ENCODE peak calls at places on chromosomes 12 and 14, in five cellular contexts. One of them, this sample, is unnamed.
A peak's percentile ranks its signal among the peaks of the same experiment; 100 is the strongest.

GRCh38 chr14:99605299-99605961 is 1.4 kb upstream of the CCDC85C start:
- DNase-seq in lower lobe of right lung: peak; percentile 76
- DNase-seq in tibial artery: peak; percentile 44
- DNase-seq in left ventricle myocardium inferior: peak; percentile 59
- DNase-seq in upper lobe of right lung: peak; percentile 87
- DNase-seq in this sample: peak; percentile 82

GRCh38 chr12:112406519-112407488 is 2.6 kb downstream of the RPL6 start:
- DNase-seq in tibial artery: no peak
- DNase-seq in upper lobe of right lung: no peak
- DNase-seq in left ventricle myocardium inferior: no peak
- DNase-seq in lower lobe of right lung: no peak
- DNase-seq in this sample: no peak

GRCh38 chr12:98262886-98263285 is 252.5 kb upstream of the TMPO start:
- DNase-seq in upper lobe of right lung: no peak
- DNase-seq in left ventricle myocardium inferior: no peak
- DNase-seq in lower lobe of right lung: no peak
- DNase-seq in tibial artery: no peak
- DNase-seq in this sample: no peak

GRCh38 chr12:25317553-25317952 is 66.8 kb upstream of the KRAS start:
- DNase-seq in tibial artery: no peak
- DNase-seq in left ventricle myocardium inferior: no peak
- DNase-seq in lower lobe of right lung: no peak
- DNase-seq in upper lobe of right lung: no peak
- DNase-seq in this sample: no peak

GRCh38 chr14:79293482-79293881 is 917.8 kb downstream of the DIO2 start:
- DNase-seq in lower lobe of right lung: no peak
- DNase-seq in tibial artery: no peak
- DNase-seq in left ventricle myocardium inferior: no peak
- DNase-seq in upper lobe of right lung: no peak
- DNase-seq in this sample: no peak

GRCh38 chr12:4908694-4909396 is 860 bp upstream of the KCNA1 start:
- DNase-seq in tibial artery: no peak
- DNase-seq in upper lobe of right lung: no peak
- DNase-seq in left ventricle myocardium inferior: no peak
- DNase-seq in lower lobe of right lung: no peak
- DNase-seq in this sample: no peak

GRCh38 chr14:63654346-63654745 is 12.7 kb upstream of the WDR89 start:
- DNase-seq in lower lobe of right lung: no peak
- DNase-seq in left ventricle myocardium inferior: no peak
- DNase-seq in upper lobe of right lung: no peak
- DNase-seq in tibial artery: no peak
- DNase-seq in this sample: no peak

GRCh38 chr14:36618641-36619040 is 36.2 kb upstream of the NKX2-8 start:
- DNase-seq in left ventricle myocardium inferior: no peak
- DNase-seq in tibial artery: no peak
- DNase-seq in upper lobe of right lung: no peak
- DNase-seq in lower lobe of right lung: no peak
- DNase-seq in this sample: no peak

GRCh38 chr12:95336387-95337067 is 118.9 kb downstream of the VEZT start:
- DNase-seq in tibial artery: peak; percentile 57
- DNase-seq in lower lobe of right lung: peak; percentile 66
- DNase-seq in upper lobe of right lung: peak; percentile 67
- DNase-seq in left ventricle myocardium inferior: peak; percentile 49
- DNase-seq in this sample: peak; percentile 81

GRCh38 chr14:99579077-99579836 is 24.8 kb downstream of the CCDC85C start:
- DNase-seq in tibial artery: no peak
- DNase-seq in lower lobe of right lung: peak; percentile 87
- DNase-seq in upper lobe of right lung: peak; percentile 91
- DNase-seq in left ventricle myocardium inferior: no peak
- DNase-seq in this sample: no peak

GRCh38 chr12:131112016-131112415 is 158.3 kb downstream of the ADGRD1 start:
- DNase-seq in tibial artery: no peak
- DNase-seq in left ventricle myocardium inferior: no peak
- DNase-seq in upper lobe of right lung: peak; percentile 2
- DNase-seq in lower lobe of right lung: no peak
- DNase-seq in this sample: no peak

GRCh38 chr12:47900480-47901129 is 4.2 kb downstream of the VDR start:
- DNase-seq in upper lobe of right lung: peak; percentile 76
- DNase-seq in left ventricle myocardium inferior: no peak
- DNase-seq in lower lobe of right lung: peak; percentile 63
- DNase-seq in tibial artery: no peak
- DNase-seq in this sample: no peak

GRCh38 chr14:21191809-21192446 is 36.1 kb upstream of the OR5AU1 start:
- DNase-seq in left ventricle myocardium inferior: peak; percentile 76
- DNase-seq in lower lobe of right lung: peak; percentile 92
- DNase-seq in tibial artery: peak; percentile 55
- DNase-seq in upper lobe of right lung: peak; percentile 90
- DNase-seq in this sample: peak; percentile 95

GRCh38 chr12:105221588-105222325 is 14.2 kb downstream of the APPL2 start:
- DNase-seq in left ventricle myocardium inferior: no peak
- DNase-seq in lower lobe of right lung: no peak
- DNase-seq in upper lobe of right lung: no peak
- DNase-seq in tibial artery: no peak
- DNase-seq in this sample: no peak

GRCh38 chr14:68585690-68586089 is 207.2 kb downstream of the ZFP36L1 start:
- DNase-seq in lower lobe of right lung: no peak
- DNase-seq in left ventricle myocardium inferior: no peak
- DNase-seq in tibial artery: no peak
- DNase-seq in upper lobe of right lung: no peak
- DNase-seq in this sample: peak; percentile 61

GRCh38 chr12:16266085-16266484 is 11.4 kb downstream of the SLC15A5 start:
- DNase-seq in upper lobe of right lung: no peak
- DNase-seq in tibial artery: no peak
- DNase-seq in left ventricle myocardium inferior: no peak
- DNase-seq in lower lobe of right lung: no peak
- DNase-seq in this sample: no peak

GRCh38 chr12:6694701-6695100 is 5.5 kb upstream of the ZNF384 start:
- DNase-seq in upper lobe of right lung: no peak
- DNase-seq in lower lobe of right lung: no peak
- DNase-seq in tibial artery: no peak
- DNase-seq in left ventricle myocardium inferior: no peak
- DNase-seq in this sample: no peak

GRCh38 chr12:6698352-6699046 is 2.1 kb downstream of the PIANP start:
- DNase-seq in tibial artery: no peak
- DNase-seq in upper lobe of right lung: no peak
- DNase-seq in lower lobe of right lung: no peak
- DNase-seq in left ventricle myocardium inferior: no peak
- DNase-seq in this sample: no peak

GRCh38 chr12:6697584-6698351 is 2.8 kb downstream of the PIANP start:
- DNase-seq in upper lobe of right lung: no peak
- DNase-seq in tibial artery: no peak
- DNase-seq in left ventricle myocardium inferior: no peak
- DNase-seq in lower lobe of right lung: no peak
- DNase-seq in this sample: peak; percentile 76

GRCh38 chr12:6695313-6696045 is 5.1 kb downstream of the PIANP start:
- DNase-seq in upper lobe of right lung: no peak
- DNase-seq in tibial artery: no peak
- DNase-seq in lower lobe of right lung: no peak
- DNase-seq in left ventricle myocardium inferior: no peak
- DNase-seq in this sample: no peak

DNA sequence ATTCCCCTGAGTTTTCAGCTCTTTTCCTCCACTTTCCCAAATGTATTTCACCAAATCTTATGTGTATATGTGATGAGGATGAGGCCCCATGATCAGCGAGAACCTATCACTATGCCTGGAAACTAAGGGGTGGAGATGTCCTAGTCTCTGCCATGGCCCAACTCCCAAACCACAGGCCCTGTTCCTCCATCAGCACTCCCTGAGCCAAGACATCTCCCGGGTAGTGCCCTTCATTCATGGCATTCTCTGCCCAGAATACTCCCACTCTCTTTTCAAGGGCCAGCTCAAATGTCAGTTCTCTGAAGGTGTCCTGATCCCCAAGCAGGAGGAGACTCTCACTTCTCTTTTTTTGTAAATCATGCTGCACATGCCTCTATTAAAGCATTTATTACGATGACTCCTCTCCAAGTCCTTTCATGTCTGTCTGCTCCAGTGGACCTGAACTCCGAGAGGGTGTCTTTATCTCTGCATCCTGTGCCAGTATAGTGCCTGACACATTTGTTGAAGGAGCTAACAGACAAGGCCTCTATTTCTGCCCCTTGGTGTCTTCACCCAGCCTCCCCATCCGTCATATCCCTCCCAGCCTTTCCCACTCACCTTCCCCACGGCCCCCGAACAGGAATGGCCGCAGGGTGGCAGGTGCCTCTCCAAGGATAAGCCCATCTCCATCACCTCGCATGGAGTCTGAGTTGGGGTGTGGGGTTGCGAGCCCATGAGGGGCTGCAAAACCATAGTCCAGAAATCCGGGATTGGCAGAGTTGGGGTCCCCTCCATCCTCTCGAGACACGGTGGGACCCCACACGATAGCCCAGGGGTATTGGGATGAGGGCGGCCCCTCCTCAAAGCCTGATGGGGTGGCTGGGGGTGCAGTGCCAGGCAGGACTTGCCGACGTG is 3.7 kb downstream of the PIANP start:
- DNase-seq in left ventricle myocardium inferior: no peak
- DNase-seq in upper lobe of right lung: no peak
- DNase-seq in tibial artery: no peak
- DNase-seq in lower lobe of right lung: no peak
- DNase-seq in this sample: no peak
- H3K4me3 ChIP-seq in left ventricle myocardium inferior: no peak overlapping the region
- H3K4me3 ChIP-seq in upper lobe of right lung: no peak overlapping the region
- H3K4me3 ChIP-seq in tibial artery: no peak overlapping the region
- H3K4me3 ChIP-seq in lower lobe of right lung: no peak overlapping the region
- H3K4me3 ChIP-seq in this sample: no peak overlapping the region

GRCh38 chr12:132783917-132784531 is 22.4 kb upstream of the ANKLE2 start:
- DNase-seq in upper lobe of right lung: no peak
- DNase-seq in tibial artery: peak; percentile 60
- DNase-seq in left ventricle myocardium inferior: peak; percentile 36
- DNase-seq in lower lobe of right lung: no peak
- DNase-seq in this sample: no peak

GRCh38 chr12:132781938-132782337 is 20.3 kb upstream of the ANKLE2 start:
- DNase-seq in left ventricle myocardium inferior: no peak
- DNase-seq in lower lobe of right lung: no peak
- DNase-seq in upper lobe of right lung: no peak
- DNase-seq in tibial artery: no peak
- DNase-seq in this sample: no peak

GRCh38 chr12:132787877-132788276 is 26.2 kb upstream of the ANKLE2 start:
- DNase-seq in tibial artery: no peak
- DNase-seq in left ventricle myocardium inferior: no peak
- DNase-seq in lower lobe of right lung: no peak
- DNase-seq in upper lobe of right lung: no peak
- DNase-seq in this sample: no peak

GRCh38 chr12:132786192-132786591 is 24.6 kb upstream of the ANKLE2 start:
- DNase-seq in left ventricle myocardium inferior: no peak
- DNase-seq in upper lobe of right lung: no peak
- DNase-seq in tibial artery: no peak
- DNase-seq in lower lobe of right lung: no peak
- DNase-seq in this sample: no peak

GRCh38 chr12:132784580-132784979 is 22.9 kb upstream of the ANKLE2 start:
- DNase-seq in left ventricle myocardium inferior: no peak
- DNase-seq in tibial artery: no peak
- DNase-seq in upper lobe of right lung: no peak
- DNase-seq in lower lobe of right lung: no peak
- DNase-seq in this sample: no peak
- H3K36me3 ChIP-seq in left ventricle myocardium inferior: peaks cover 89% of the 10 kb centered on the region
- H3K36me3 ChIP-seq in tibial artery: peaks cover 97% of the 10 kb centered on the region
- H3K36me3 ChIP-seq in upper lobe of right lung: peaks cover 88% of the 10 kb centered on the region
- H3K36me3 ChIP-seq in lower lobe of right lung: peaks cover 91% of the 10 kb centered on the region
- H3K36me3 ChIP-seq in this sample: peaks cover 62% of the 10 kb centered on the region

GRCh38 chr12:38543151-38543550 is 226.6 kb downstream of the ALG10B start:
- DNase-seq in tibial artery: no peak
- DNase-seq in lower lobe of right lung: peak; percentile 46
- DNase-seq in upper lobe of right lung: peak; percentile 67
- DNase-seq in left ventricle myocardium inferior: no peak
- DNase-seq in this sample: no peak

GRCh38 chr12:38541849-38542248 is 225.3 kb downstream of the ALG10B start:
- DNase-seq in tibial artery: no peak
- DNase-seq in upper lobe of right lung: no peak
- DNase-seq in lower lobe of right lung: no peak
- DNase-seq in left ventricle myocardium inferior: no peak
- DNase-seq in this sample: no peak

GRCh38 chr12:38540156-38540555 is 223.6 kb downstream of the ALG10B start:
- DNase-seq in tibial artery: no peak
- DNase-seq in left ventricle myocardium inferior: no peak
- DNase-seq in upper lobe of right lung: no peak
- DNase-seq in lower lobe of right lung: no peak
- DNase-seq in this sample: no peak

GRCh38 chr12:38547586-38547985 is 231.0 kb downstream of the ALG10B start:
- DNase-seq in left ventricle myocardium inferior: no peak
- DNase-seq in tibial artery: no peak
- DNase-seq in lower lobe of right lung: no peak
- DNase-seq in upper lobe of right lung: no peak
- DNase-seq in this sample: no peak

GRCh38 chr12:38544357-38545066 is 227.9 kb downstream of the ALG10B start:
- DNase-seq in left ventricle myocardium inferior: no peak
- DNase-seq in tibial artery: no peak
- DNase-seq in upper lobe of right lung: no peak
- DNase-seq in lower lobe of right lung: no peak
- DNase-seq in this sample: peak; percentile 39
- H3K4me3 ChIP-seq in left ventricle myocardium inferior: no peak overlapping the region
- H3K4me3 ChIP-seq in tibial artery: no peak overlapping the region
- H3K4me3 ChIP-seq in upper lobe of right lung: no peak overlapping the region
- H3K4me3 ChIP-seq in lower lobe of right lung: no peak overlapping the region
- H3K4me3 ChIP-seq in this sample: no peak overlapping the region

DNA sequence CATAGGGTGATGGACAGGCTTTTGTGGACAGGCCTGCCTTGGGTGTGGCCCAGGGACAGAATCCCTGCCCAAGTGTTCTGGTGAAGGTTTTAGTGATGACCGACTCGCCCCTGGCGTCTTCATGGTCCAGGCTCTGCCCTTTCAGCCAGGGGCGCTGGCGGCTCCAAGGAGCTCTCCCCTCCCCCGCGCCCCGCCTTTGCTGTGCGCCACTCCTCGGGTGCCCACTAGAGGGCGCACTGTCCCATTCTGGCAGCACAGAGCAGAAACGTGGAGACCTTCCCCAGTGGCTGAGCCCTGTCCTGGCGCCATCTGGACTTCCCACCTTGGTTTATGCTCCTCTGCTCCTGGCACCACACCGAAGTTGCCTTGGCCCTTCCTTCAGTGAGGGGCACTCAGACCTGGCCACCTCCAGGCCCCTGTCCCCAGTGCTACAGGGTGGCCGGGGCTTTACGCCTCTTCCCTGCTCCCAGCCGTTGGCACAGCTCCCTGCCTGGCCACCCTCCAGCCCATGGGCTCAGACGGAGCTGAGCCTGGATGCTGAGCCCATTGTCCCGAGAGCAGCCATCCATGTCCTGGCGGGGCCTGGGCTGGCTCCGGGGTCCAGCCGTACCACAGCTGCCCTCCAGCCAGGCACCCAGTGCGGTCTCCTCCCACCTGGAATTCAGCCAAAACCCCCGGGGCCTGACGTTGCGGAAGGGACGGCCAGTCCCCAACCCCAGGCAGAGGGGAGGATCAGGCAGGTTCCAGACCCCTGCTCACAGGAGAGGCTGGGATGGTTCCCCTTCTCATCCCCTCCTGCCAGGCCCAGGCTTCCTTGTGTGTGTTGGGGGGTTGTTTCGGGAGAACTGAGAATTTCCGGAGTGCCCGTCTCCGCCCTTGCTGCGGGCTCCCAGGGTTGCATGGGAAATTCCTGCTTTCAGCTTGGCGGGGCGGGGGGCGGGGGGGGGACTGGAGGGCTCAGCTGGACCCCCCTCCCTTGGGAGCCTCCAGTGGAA is 5.6 kb upstream of the CRIP1 start:
- DNase-seq in left ventricle myocardium inferior: peak; percentile 90
- DNase-seq in tibial artery: peak; percentile 90
- DNase-seq in lower lobe of right lung: peak; percentile 92
- DNase-seq in upper lobe of right lung: peak; percentile 93
- DNase-seq in this sample: peak; percentile 99
- H3K36me3 ChIP-seq in left ventricle myocardium inferior: peaks cover 18% of the 10 kb centered on the region
- H3K36me3 ChIP-seq in tibial artery: peaks cover 23% of the 10 kb centered on the region
- H3K36me3 ChIP-seq in lower lobe of right lung: peaks cover 14% of the 10 kb centered on the region
- H3K36me3 ChIP-seq in upper lobe of right lung: no peaks in the 10 kb centered on the region
- H3K36me3 ChIP-seq in this sample: peaks cover 7% of the 10 kb centered on the region